ENCODE peak calls at places on chromosome 9, in seven cellular contexts. F, A, R, J, I, Q and Y are unnamed samples.

GRCh38 chr9:4106744-4107143 is 193.1 kb downstream of the GLIS3 start:
- DNase-seq in F (no peak), A (peak; percentile 89), R (no peak), J (no peak), I (peak; percentile 97), Q (no peak), Y (no peak)

GRCh38 chr9:8570776-8571175 is 771.2 kb upstream of the DMAC1 start:
- DNase-seq in F (no peak), A (no peak), R (no peak), J (no peak), I (no peak), Q (no peak), Y (no peak)

GRCh38 chr9:17063535-17064135 is 71.2 kb upstream of the CNTLN start:
- DNase-seq in F (peak; percentile 27), A (peak; percentile 74), R (peak; percentile 70), J (no peak), I (peak; percentile 27), Q (peak; percentile 48), Y (peak; percentile 6)

GRCh38 chr9:99828417-99829176 is 6.9 kb downstream of the NR4A3 start:
- DNase-seq in F (peak; percentile 33), A (peak; percentile 9), R (peak; percentile 53), J (no peak), I (no peak), Q (no peak), Y (no peak)

GRCh38 chr9:81069038-81069795 is 620.1 kb downstream of the TLE1 start:
- DNase-seq in F (no peak), A (no peak), R (no peak), J (no peak), I (no peak), Q (no peak), Y (no peak)

GRCh38 chr9:27154923-27155322 is 45.9 kb downstream of the TEK start:
- DNase-seq in F (no peak), A (peak; percentile 88), R (peak; percentile 24), J (no peak), I (peak; percentile 99), Q (no peak), Y (peak; percentile 92)

GRCh38 chr9:114281421-114282103 is 41.3 kb upstream of the ORM1 start:
- DNase-seq in F (no peak), A (peak; percentile 41), R (no peak), J (peak; percentile 36), I (no peak), Q (peak; percentile 78), Y (no peak)

GRCh38 chr9:110638381-110638954 is 30.1 kb upstream of the MUSK start:
- DNase-seq in F (no peak), A (peak; percentile 67), R (no peak), J (no peak), I (no peak), Q (no peak), Y (no peak)

GRCh38 chr9:119273984-119274665 is 95.1 kb downstream of the BRINP1 start:
- DNase-seq in F (no peak), A (peak; percentile 60), R (no peak), J (no peak), I (peak; percentile 52), Q (no peak), Y (no peak)

GRCh38 chr9:96621619-96622018 is 2.0 kb upstream of the CDC14B start:
- DNase-seq in F (no peak), A (peak; percentile 33), R (peak; percentile 52), J (no peak), I (no peak), Q (no peak), Y (no peak)

DNA sequence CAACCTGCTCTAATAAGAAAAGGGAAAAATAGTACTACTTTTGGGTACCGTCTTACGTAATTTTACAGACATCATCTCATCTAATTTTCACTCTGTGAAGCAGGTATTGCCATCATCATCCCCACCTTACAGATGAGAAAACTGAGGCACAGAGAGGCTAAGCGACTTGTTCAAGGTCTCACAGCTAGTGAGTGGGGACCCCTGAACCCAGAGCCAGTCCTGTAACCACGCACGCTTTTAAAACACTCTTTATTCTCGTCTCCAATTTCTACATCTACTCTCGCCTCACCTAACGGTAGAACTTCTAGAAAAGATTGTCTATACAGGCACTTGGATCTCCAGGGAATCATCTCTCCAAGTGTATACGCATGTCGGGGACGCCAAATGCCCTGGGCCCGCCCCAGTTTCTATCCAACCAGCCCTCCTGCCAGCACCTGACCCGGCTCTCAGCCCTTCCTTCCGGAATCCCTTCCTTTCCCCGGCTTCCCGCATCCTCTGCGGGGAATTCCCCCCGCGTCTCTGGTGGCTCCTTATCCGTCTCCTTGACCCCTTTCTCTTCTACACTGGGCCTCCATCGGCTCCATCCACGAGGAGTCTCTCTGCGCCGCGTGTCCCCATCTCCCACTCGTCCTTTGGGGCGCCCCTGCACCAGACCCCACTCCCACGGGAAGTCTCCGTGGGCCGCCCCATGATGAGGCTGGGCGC is 1.6 kb upstream of the TRAF1 start:
- DNase-seq in F (no peak), A (peak; percentile 37), R (no peak), J (peak; percentile 62), I (no peak), Q (peak; percentile 70), Y (peak; percentile 24)
- H3K4me1 ChIP-seq in F (peaks cover 5% of the 10 kb centered on the region), A (peaks cover 30% of the 10 kb centered on the region), R (no peaks in the 10 kb centered on the region), J (peaks cover 92% of the 10 kb centered on the region), I (peaks cover 45% of the 10 kb centered on the region), Q (peaks cover 15% of the 10 kb centered on the region), Y (peaks cover 11% of the 10 kb centered on the region)

GRCh38 chr9:6600426-6600825 is 45.1 kb downstream of the GLDC start:
- DNase-seq in F (no peak), A (no peak), R (no peak), J (no peak), I (no peak), Q (no peak), Y (no peak)
- H3K4me1 ChIP-seq in F (no peaks in the 10 kb centered on the region), A (no peaks in the 10 kb centered on the region), R (no peaks in the 10 kb centered on the region), J (no peaks in the 10 kb centered on the region), I (no peaks in the 10 kb centered on the region), Q (no peaks in the 10 kb centered on the region), Y (no peaks in the 10 kb centered on the region)

DNA sequence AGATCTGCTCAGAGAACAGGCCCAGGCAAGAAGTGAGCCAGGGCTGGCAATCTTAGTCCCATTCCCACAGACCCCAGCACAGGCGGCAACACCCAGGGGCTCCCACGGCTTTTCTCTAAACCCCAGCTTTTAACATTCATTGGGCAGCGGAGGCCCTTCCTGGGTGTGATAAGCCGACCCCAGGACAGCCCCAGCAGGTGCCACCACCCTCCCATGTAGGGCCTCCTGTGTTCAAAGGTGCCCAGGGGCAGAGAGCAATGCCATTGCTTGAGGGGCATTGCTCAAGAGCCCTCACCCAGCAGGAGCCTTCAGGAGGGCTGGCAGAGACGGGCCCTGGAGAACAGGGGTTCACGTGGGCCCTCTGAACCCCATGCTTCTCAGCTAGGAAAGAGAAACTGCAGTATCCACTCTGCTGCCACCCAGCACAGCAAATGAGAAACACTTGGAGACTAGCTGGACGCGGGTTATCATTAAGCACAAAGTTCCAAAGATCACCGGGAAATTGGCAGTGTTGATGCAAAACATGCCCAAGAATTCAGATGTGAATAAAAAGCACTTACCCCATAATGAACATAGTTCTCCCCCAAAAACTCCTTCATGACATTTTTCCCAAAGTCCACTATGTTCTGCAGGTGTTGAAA is 13.9 kb downstream of the IPPK start:
- DNase-seq in F (no peak), A (no peak), R (no peak), J (no peak), I (no peak), Q (no peak), Y (no peak)
- H3K4me1 ChIP-seq in F (peaks cover 8% of the 10 kb centered on the region), A (peaks cover 31% of the 10 kb centered on the region), R (no peaks in the 10 kb centered on the region), J (no peaks in the 10 kb centered on the region), I (peaks cover 12% of the 10 kb centered on the region), Q (peaks cover 13% of the 10 kb centered on the region), Y (peaks cover 13% of the 10 kb centered on the region)

GRCh38 chr9:33137781-33138264 is 29.3 kb downstream of the B4GALT1 start:
- DNase-seq in F (no peak), A (no peak), R (no peak), J (no peak), I (no peak), Q (peak; percentile 13), Y (no peak)
- H3K4me1 ChIP-seq in F (peaks cover 18% of the 10 kb centered on the region), A (peaks cover 40% of the 10 kb centered on the region), R (no peaks in the 10 kb centered on the region), J (peaks cover 92% of the 10 kb centered on the region), I (peaks cover 14% of the 10 kb centered on the region), Q (peaks cover 96% of the 10 kb centered on the region), Y (peaks cover 8% of the 10 kb centered on the region)

GRCh38 chr9:36803951-36804350 is 230.1 kb downstream of the PAX5 start:
- DNase-seq in F (no peak), A (no peak), R (no peak), J (no peak), I (no peak), Q (no peak), Y (peak; percentile 12)
- H3K4me1 ChIP-seq in F (peaks cover 6% of the 10 kb centered on the region), A (no peaks in the 10 kb centered on the region), R (no peaks in the 10 kb centered on the region), J (no peaks in the 10 kb centered on the region), I (no peaks in the 10 kb centered on the region), Q (no peaks in the 10 kb centered on the region), Y (no peaks in the 10 kb centered on the region)

DNA sequence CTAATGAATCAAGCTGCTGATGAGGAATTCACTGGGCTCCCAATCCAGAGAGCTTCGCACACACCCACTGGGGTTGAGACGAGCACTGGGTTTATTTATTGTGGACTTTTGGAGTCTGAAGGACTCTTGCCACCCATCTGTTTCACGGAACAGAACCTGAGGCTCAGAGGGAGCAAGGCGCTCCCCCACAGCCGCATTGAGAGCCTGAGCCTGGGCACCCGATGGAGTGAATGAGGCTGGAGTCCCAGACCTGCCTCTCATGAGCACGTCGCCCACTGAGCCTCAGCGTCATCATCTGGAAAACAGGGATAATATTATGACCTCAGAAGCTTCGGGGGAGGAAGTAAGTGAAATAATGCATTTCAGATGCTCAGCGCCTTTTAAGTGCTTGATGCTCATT is 5.4 kb downstream of the NEK6 start:
- DNase-seq in F (no peak), A (no peak), R (no peak), J (no peak), I (no peak), Q (no peak), Y (no peak)
- H3K4me1 ChIP-seq in F (peaks cover 57% of the 10 kb centered on the region), A (peaks cover 73% of the 10 kb centered on the region), R (peaks cover 9% of the 10 kb centered on the region), J (peaks cover 92% of the 10 kb centered on the region), I (peaks cover 78% of the 10 kb centered on the region), Q (peaks cover 24% of the 10 kb centered on the region), Y (peaks cover 39% of the 10 kb centered on the region)

DNA sequence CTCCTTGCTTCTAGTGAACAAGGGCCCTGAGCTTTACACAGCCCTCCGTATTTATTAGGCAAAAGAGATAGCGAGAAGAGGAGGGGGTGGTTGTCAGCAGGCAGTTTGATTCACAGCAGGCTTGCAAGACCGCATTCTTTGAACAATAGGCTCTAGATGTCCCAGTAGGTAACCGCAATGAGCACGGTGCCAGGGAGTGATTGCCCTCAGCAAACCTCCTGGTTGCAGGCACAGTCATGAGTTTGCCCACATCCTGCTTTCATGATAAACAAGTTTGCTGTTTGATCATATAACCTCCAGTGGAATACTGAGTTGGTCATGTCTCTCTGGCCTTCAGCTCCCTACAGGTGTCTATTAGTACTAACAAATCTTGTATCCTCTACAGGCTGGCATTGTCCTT is 66.1 kb downstream of the CACNA1B start:
- DNase-seq in F (no peak), A (no peak), R (no peak), J (no peak), I (no peak), Q (no peak), Y (no peak)
- H3K4me1 ChIP-seq in F (no peaks in the 10 kb centered on the region), A (no peaks in the 10 kb centered on the region), R (no peaks in the 10 kb centered on the region), J (no peaks in the 10 kb centered on the region), I (no peaks in the 10 kb centered on the region), Q (no peaks in the 10 kb centered on the region), Y (no peaks in the 10 kb centered on the region)

DNA sequence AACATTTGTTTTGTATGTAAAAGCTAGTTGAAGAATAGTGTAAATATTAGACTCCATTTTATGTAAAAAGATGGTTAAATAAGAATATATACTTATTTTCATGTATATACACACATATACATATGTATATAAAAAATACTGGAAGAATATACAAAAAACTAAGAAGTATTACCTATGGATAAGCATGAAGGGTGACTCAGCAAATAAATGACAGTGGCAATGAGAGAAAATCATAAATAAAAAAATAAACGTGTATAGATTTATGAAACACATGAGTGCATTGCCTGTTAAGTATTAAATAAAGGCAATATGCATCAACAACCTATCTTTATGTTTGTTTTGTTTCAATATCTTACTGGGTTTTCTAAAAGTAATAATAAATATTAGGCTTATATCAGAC is 435.3 kb downstream of the CYLC2 start:
- DNase-seq in F (no peak), A (no peak), R (no peak), J (no peak), I (no peak), Q (no peak), Y (no peak)
- H3K4me1 ChIP-seq in F (no peaks in the 10 kb centered on the region), A (no peaks in the 10 kb centered on the region), R (no peaks in the 10 kb centered on the region), J (no peaks in the 10 kb centered on the region), I (no peaks in the 10 kb centered on the region), Q (no peaks in the 10 kb centered on the region), Y (no peaks in the 10 kb centered on the region)